ENCODE peak calls at places on chromosomes 11 and 22, in eight cellular contexts. One of them, this sample, is unnamed.

GRCh38 chr22:26033071-26033470 is 136.2 kb upstream of the SEZ6L start:
- DNase-seq in ovary: no peak
- DNase-seq in esophagus muscularis mucosa: no peak
- DNase-seq in transverse colon: no peak
- DNase-seq in H1: no peak
- DNase-seq in body of pancreas: no peak
- DNase-seq in tibial nerve: no peak
- DNase-seq in sigmoid colon: no peak
- DNase-seq in this sample: peak; percentile 80

GRCh38 chr22:48899523-48900326 is 927.9 kb downstream of the BRD1 start:
- DNase-seq in esophagus muscularis mucosa: no peak
- DNase-seq in transverse colon: no peak
- DNase-seq in H1: no peak
- DNase-seq in body of pancreas: no peak
- DNase-seq in tibial nerve: no peak
- DNase-seq in ovary: no peak
- DNase-seq in sigmoid colon: peak; percentile 42
- DNase-seq in this sample: no peak

GRCh38 chr11:134287561-134287960 is 11.4 kb downstream of the GLB1L3 start:
- DNase-seq in esophagus muscularis mucosa: peak; percentile 57
- DNase-seq in H1: no peak
- DNase-seq in sigmoid colon: no peak
- DNase-seq in tibial nerve: no peak
- DNase-seq in body of pancreas: no peak
- DNase-seq in transverse colon: no peak
- DNase-seq in ovary: no peak
- DNase-seq in this sample: no peak

GRCh38 chr11:64864473-64865285 is 13.7 kb downstream of the EHD1 start:
- DNase-seq in esophagus muscularis mucosa: peak; percentile 95
- DNase-seq in tibial nerve: peak; percentile 51
- DNase-seq in ovary: peak; percentile 79
- DNase-seq in sigmoid colon: peak; percentile 94
- DNase-seq in body of pancreas: peak; percentile 48
- DNase-seq in H1: no peak
- DNase-seq in transverse colon: peak; percentile 66
- DNase-seq in this sample: no peak

GRCh38 chr11:75428989-75429640 is 3.9 kb downstream of the KLHL35 start:
- DNase-seq in H1: no peak
- DNase-seq in sigmoid colon: peak; percentile 61
- DNase-seq in transverse colon: no peak
- DNase-seq in ovary: no peak
- DNase-seq in tibial nerve: no peak
- DNase-seq in body of pancreas: no peak
- DNase-seq in esophagus muscularis mucosa: no peak
- DNase-seq in this sample: no peak

GRCh38 chr11:43504316-43504950 is 145.7 kb downstream of the TTC17 start:
- DNase-seq in esophagus muscularis mucosa: peak; percentile 90
- DNase-seq in body of pancreas: peak; percentile 21
- DNase-seq in tibial nerve: no peak
- DNase-seq in transverse colon: no peak
- DNase-seq in H1: peak; percentile 21
- DNase-seq in sigmoid colon: no peak
- DNase-seq in ovary: peak; percentile 57
- DNase-seq in this sample: peak; percentile 11

GRCh38 chr11:78000193-78000592 is 5.7 kb upstream of the INTS4 start:
- DNase-seq in ovary: no peak
- DNase-seq in transverse colon: peak; percentile 23
- DNase-seq in sigmoid colon: no peak
- DNase-seq in tibial nerve: no peak
- DNase-seq in H1: no peak
- DNase-seq in body of pancreas: peak; percentile 72
- DNase-seq in esophagus muscularis mucosa: no peak
- DNase-seq in this sample: peak; percentile 63

GRCh38 chr11:110086892-110087309 is 6.3 kb upstream of the ZC3H12C start:
- DNase-seq in esophagus muscularis mucosa: no peak
- DNase-seq in body of pancreas: no peak
- DNase-seq in transverse colon: peak; percentile 37
- DNase-seq in ovary: no peak
- DNase-seq in tibial nerve: no peak
- DNase-seq in H1: no peak
- DNase-seq in sigmoid colon: no peak
- DNase-seq in this sample: no peak

DNA sequence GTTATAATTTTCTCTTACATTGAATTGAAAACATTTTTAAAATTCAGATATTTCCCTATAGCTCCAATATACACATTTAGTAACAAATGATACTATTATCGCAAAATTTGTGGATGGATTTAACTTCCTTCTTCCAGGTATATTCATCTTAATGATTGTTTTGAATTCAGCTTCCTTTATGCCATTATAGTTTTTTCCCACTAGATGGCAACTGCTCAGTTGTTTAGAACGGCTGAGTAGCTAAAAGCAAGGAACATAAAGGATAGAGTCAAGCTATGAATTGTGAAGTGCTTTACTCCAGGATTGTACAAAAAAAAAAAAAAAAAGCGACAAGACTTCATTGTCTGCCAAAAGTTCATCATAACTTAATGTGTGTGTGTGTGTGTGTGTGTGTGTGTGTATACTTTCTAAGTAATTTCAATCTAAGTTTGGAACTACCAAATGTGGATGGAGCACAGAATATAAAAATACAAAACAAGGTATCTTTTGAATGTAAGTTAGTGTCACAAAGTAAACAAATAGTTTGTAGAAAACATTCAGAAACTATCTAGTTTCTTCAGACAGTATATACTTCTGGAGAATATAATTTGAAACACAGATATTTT is 846.4 kb downstream of the DLG2 start:
- DNase-seq in esophagus muscularis mucosa: no peak
- DNase-seq in transverse colon: no peak
- DNase-seq in tibial nerve: no peak
- DNase-seq in ovary: no peak
- DNase-seq in body of pancreas: no peak
- DNase-seq in H1: no peak
- DNase-seq in sigmoid colon: no peak
- DNase-seq in this sample: no peak
- TF ChIP-seq CTCF in esophagus muscularis mucosa: peak; percentile 44
- TF ChIP-seq CTCF in transverse colon: peak; percentile 42
- TF ChIP-seq CTCF in tibial nerve: peak; percentile 38
- TF ChIP-seq CTCF in ovary: no peak
- TF ChIP-seq CTCF in body of pancreas: peak; percentile 17
- TF ChIP-seq CTCF in H1: peak; percentile 43
- TF ChIP-seq CTCF in sigmoid colon: no peak
- TF ChIP-seq CTCF in this sample: no peak

GRCh38 chr11:68841718-68842426 is at the start of gene CPT1A:
- DNase-seq in ovary: peak; percentile 80
- DNase-seq in transverse colon: peak; percentile 90
- DNase-seq in esophagus muscularis mucosa: no peak
- DNase-seq in body of pancreas: peak; percentile 84
- DNase-seq in H1: no peak
- DNase-seq in sigmoid colon: peak; percentile 90
- DNase-seq in tibial nerve: peak; percentile 61
- DNase-seq in this sample: peak; percentile 80
- TF ChIP-seq POLR2A in ovary: peak; percentile 51
- TF ChIP-seq POLR2A in transverse colon: peak; percentile 5
- TF ChIP-seq POLR2A in esophagus muscularis mucosa: no peak
- TF ChIP-seq POLR2A in body of pancreas: peak; percentile 9
- TF ChIP-seq POLR2A in H1: no peak
- TF ChIP-seq POLR2A in sigmoid colon: no peak
- TF ChIP-seq POLR2A in tibial nerve: peak; percentile 80
- TF ChIP-seq POLR2A in this sample: peak; percentile 86

DNA sequence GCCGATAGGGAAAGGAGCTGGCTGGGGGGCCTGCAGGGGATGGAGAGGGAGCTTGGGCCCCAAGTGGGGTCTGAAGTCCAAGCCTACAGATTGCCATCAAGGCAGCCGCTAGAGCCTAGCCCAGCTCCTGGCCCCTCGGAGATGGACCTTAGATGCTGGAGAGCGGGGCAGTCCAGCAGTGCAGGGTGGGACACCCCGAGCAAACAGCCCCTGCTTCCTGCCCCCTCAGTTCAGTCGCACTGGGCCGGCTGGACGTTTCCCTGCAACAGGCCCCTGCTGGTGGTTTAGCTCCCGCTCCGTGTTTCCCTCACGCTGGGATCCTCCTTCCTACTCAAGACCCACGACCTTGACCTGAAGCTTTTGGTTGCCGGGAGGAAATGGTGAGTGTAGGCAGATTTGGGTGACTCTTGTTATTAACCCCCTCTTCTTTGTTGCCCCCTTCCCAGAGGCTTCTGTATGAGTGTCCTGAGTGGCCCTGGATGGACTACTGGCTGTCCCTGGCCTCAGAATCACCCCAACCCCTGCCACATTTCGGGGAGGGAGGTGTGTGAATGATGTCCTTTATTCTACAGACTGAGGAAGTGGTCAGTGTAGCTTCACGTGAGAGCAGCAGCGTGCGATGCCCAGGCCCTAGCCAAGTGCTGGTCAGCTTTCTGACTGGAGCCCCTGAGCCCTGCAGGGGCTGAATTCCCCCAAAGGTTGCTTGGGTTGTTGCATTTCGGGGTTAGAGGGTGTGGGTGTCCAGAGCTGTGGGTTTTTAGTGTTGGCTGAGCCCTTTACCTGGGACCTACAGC is 2.7 kb downstream of the ST3GAL4 start:
- DNase-seq in H1: no peak
- DNase-seq in esophagus muscularis mucosa: no peak
- DNase-seq in transverse colon: no peak
- DNase-seq in sigmoid colon: peak; percentile 63
- DNase-seq in body of pancreas: no peak
- DNase-seq in tibial nerve: no peak
- DNase-seq in ovary: peak; percentile 73
- DNase-seq in this sample: no peak
- TF ChIP-seq CTCF in H1: no peak
- TF ChIP-seq CTCF in esophagus muscularis mucosa: no peak
- TF ChIP-seq CTCF in transverse colon: no peak
- TF ChIP-seq CTCF in sigmoid colon: no peak
- TF ChIP-seq CTCF in body of pancreas: no peak
- TF ChIP-seq CTCF in tibial nerve: no peak
- TF ChIP-seq CTCF in ovary: peak; percentile 20
- TF ChIP-seq CTCF in this sample: no peak

GRCh38 chr11:114296190-114296978 is at the start of gene NNMT:
- DNase-seq in tibial nerve: peak; percentile 58
- DNase-seq in esophagus muscularis mucosa: peak; percentile 94
- DNase-seq in sigmoid colon: peak; percentile 90
- DNase-seq in H1: no peak
- DNase-seq in ovary: peak; percentile 77
- DNase-seq in body of pancreas: peak; percentile 38
- DNase-seq in transverse colon: peak; percentile 31
- DNase-seq in this sample: peak; percentile 25
- TF ChIP-seq POLR2A in tibial nerve: peak; percentile 43
- TF ChIP-seq POLR2A in esophagus muscularis mucosa: peak; percentile 85
- TF ChIP-seq POLR2A in sigmoid colon: peak; percentile 17
- TF ChIP-seq POLR2A in H1: no peak
- TF ChIP-seq POLR2A in ovary: peak; percentile 28
- TF ChIP-seq POLR2A in body of pancreas: peak; percentile 55
- TF ChIP-seq POLR2A in transverse colon: peak; percentile 77
- TF ChIP-seq POLR2A in this sample: peak; percentile 38

GRCh38 chr11:1761857-1762536 is 1.7 kb downstream of the CTSD start:
- DNase-seq in tibial nerve: no peak
- DNase-seq in sigmoid colon: no peak
- DNase-seq in H1: no peak
- DNase-seq in ovary: no peak
- DNase-seq in transverse colon: no peak
- DNase-seq in body of pancreas: no peak
- DNase-seq in esophagus muscularis mucosa: no peak
- DNase-seq in this sample: no peak

GRCh38 chr11:1765871-1766718 is 2.4 kb upstream of the CTSD start:
- DNase-seq in H1: no peak
- DNase-seq in ovary: no peak
- DNase-seq in tibial nerve: no peak
- DNase-seq in transverse colon: no peak
- DNase-seq in sigmoid colon: peak; percentile 46
- DNase-seq in body of pancreas: peak; percentile 7
- DNase-seq in esophagus muscularis mucosa: no peak
- DNase-seq in this sample: no peak

GRCh38 chr11:1763336-1763795 is 361 bp downstream of the CTSD start:
- DNase-seq in tibial nerve: no peak
- DNase-seq in transverse colon: no peak
- DNase-seq in H1: no peak
- DNase-seq in ovary: no peak
- DNase-seq in body of pancreas: no peak
- DNase-seq in esophagus muscularis mucosa: no peak
- DNase-seq in sigmoid colon: no peak
- DNase-seq in this sample: no peak

GRCh38 chr11:1762537-1763302 is 1.0 kb downstream of the CTSD start:
- DNase-seq in H1: no peak
- DNase-seq in sigmoid colon: no peak
- DNase-seq in ovary: peak; percentile 56
- DNase-seq in esophagus muscularis mucosa: no peak
- DNase-seq in body of pancreas: peak; percentile 92
- DNase-seq in tibial nerve: no peak
- DNase-seq in transverse colon: peak; percentile 91
- DNase-seq in this sample: no peak

DNA sequence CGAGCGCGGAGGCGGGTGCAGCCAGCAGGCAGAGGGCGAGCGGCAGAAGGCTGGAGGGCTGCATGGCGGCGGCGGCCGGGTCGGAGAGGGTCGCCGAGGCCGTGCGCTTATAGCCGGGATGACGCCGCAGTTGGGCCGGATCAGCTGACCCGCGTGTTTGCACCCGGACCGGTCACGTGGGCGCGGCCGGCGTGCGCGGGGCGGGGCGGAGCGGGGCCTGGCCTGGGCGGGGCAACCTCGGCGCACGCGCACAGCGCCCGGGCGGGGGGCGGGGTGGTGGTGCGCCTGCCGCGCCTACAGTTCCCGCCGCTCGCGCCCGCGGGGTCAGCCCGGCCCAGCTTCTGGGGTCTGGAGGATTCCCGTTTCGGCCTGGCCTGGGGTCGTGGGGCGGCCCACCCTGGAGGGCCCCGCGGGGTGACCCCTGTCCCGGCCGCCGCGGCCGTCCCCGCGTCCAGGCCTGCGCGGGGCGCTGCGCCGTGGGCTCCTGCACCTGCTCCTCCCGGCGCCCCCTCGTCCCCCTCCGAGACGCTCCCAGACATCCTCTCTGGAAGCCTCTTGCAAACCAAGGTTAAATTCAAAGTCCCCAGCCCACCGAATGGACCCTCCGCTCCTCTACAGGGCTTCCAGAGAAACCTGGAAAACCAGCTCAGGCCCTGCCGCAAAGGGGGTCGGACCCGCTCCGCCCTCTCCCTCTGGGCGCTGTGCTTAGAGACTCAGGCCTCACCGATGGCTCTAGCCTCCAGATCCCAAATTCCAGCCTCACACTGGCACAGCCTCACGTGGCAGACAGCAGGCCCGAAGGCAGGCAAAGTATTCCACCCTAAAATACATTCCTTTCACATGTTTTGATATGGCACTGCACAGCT is at the start of gene CTSD:
- DNase-seq in tibial nerve: peak; percentile 83
- DNase-seq in esophagus muscularis mucosa: peak; percentile 95
- DNase-seq in body of pancreas: peak; percentile 91
- DNase-seq in ovary: peak; percentile 85
- DNase-seq in H1: no peak
- DNase-seq in transverse colon: peak; percentile 93
- DNase-seq in sigmoid colon: peak; percentile 94
- DNase-seq in this sample: peak; percentile 85
- TF ChIP-seq CTCF in tibial nerve: no peak
- TF ChIP-seq CTCF in esophagus muscularis mucosa: no peak
- TF ChIP-seq CTCF in body of pancreas: no peak
- TF ChIP-seq CTCF in ovary: no peak
- TF ChIP-seq CTCF in H1: no peak
- TF ChIP-seq CTCF in transverse colon: no peak
- TF ChIP-seq CTCF in sigmoid colon: no peak
- TF ChIP-seq CTCF in this sample: no peak